ENCODE peak calls at places on chromosomes 6 and 20, in nine cellular contexts. T is body of pancreas, W is nephron progenitor cell, D is osteocyte, P is PC-3, L is IMR-90, A is RWPE1, R is uterus, I is cardiac muscle cell. M is an unnamed sample.

GRCh38 chr6:146028250-146028789 is 542 bp upstream of the GRM1 start:
- DNase-seq in T (peak; percentile 66), W (peak; percentile 93), D (peak; percentile 88), P (peak; percentile 41), L (peak; percentile 42), A (peak; percentile 71), R (peak; percentile 16), I (peak; percentile 87), M (peak; percentile 34)

GRCh38 chr6:89084954-89085353 is 4.4 kb downstream of the PNRC1 start:
- DNase-seq in T (no peak), W (no peak), D (no peak), P (peak; percentile 33), L (peak; percentile 24), A (no peak), R (no peak), I (no peak), M (no peak)

GRCh38 chr20:47295921-47296426 is 60.5 kb downstream of the ZMYND8 start:
- DNase-seq in T (no peak), W (no peak), D (no peak), P (peak; percentile 16), L (no peak), A (no peak), R (no peak), I (no peak), M (no peak)

GRCh38 chr20:41136695-41137411 is 490 bp upstream of the PLCG1 start:
- DNase-seq in T (peak; percentile 89), W (peak; percentile 89), D (peak; percentile 96), P (peak; percentile 85), L (peak; percentile 67), A (peak; percentile 99), R (peak; percentile 90), I (peak; percentile 90), M (peak; percentile 94)

GRCh38 chr6:108838101-108838717 is 10.0 kb upstream of the ARMC2 start:
- DNase-seq in T (peak; percentile 28), W (peak; percentile 46), D (no peak), P (peak; percentile 14), L (peak; percentile 6), A (no peak), R (no peak), I (peak; percentile 48), M (peak; percentile 25)

GRCh38 chr6:6665505-6665904 is 77.0 kb downstream of the LY86 start:
- DNase-seq in T (no peak), W (no peak), D (no peak), P (no peak), L (no peak), A (no peak), R (no peak), I (no peak), M (peak; percentile 40)

GRCh38 chr20:40291483-40291882 is 397.6 kb downstream of the MAFB start:
- DNase-seq in T (no peak), W (no peak), D (no peak), P (no peak), L (no peak), A (no peak), R (no peak), I (no peak), M (no peak)

GRCh38 chr6:31615748-31616147 is 714 bp downstream of the AIF1 start:
- DNase-seq in T (no peak), W (no peak), D (no peak), P (no peak), L (no peak), A (no peak), R (no peak), I (no peak), M (no peak)

GRCh38 chr20:59724457-59725366 is 120.4 kb downstream of the PHACTR3 start:
- DNase-seq in T (no peak), W (no peak), D (peak; percentile 65), P (no peak), L (no peak), A (no peak), R (no peak), I (no peak), M (no peak)

DNA sequence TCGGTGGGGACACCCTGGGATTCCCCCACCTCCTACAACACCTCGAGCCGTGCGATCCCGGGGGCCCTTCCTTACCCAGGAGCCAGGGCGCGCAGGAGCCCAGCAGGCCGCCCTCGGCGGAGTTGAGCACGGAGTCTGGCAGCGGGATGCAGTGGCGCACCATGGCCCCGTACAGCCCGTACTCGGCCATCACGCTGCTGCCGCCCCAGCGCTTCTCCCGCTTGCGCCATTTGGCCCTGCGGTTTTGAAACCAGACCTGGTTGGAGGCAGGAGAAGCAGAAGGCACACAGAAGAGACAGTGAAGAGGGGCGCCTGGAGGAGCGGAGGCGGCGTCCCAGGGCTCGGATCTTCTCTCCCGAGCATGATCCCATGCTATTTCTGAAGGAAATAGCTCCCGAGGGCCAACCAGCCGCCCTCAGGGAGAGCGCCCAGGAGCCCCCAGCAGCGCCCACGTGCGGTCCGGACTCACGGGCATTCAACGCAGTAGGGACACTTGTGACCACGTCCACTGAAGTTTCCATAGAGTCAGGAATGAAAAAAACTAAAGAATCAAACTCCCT is 4.3 kb downstream of the VSX1 start:
- DNase-seq in T (peak; percentile 11), W (peak; percentile 41), D (peak; percentile 78), P (no peak), L (peak; percentile 6), A (no peak), R (no peak), I (no peak), M (peak; percentile 57)
- TF ChIP-seq CTCF in T (no peak), W (no peak), D (no peak), P (no peak), L (no peak), A (no peak), R (no peak), I (no peak), M (no peak)

DNA sequence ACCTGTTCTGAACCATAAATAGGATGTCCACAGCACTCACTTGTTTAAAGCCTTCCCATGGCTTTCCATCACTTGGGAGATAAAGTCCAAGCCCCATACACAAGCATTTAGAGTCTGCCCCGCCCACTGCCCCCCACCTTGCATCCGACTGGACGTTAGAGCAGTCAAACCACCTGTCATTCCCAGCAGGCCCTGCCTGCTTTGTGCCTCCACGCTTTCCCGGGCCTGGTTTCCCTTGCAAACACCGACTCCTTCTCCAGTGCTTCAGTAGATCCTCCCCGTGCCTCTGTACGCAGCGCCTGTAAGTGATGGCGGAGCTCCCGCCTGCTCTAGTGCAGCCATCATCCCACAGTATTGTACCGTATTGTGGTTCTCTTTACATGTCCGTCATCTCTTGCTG is 38.3 kb upstream of the INSM1 start:
- DNase-seq in T (no peak), W (no peak), D (no peak), P (no peak), L (no peak), A (no peak), R (no peak), I (no peak), M (no peak)
- TF ChIP-seq CTCF in T (no peak), W (no peak), D (no peak), P (no peak), L (no peak), A (no peak), R (no peak), I (no peak), M (no peak)

GRCh38 chr6:13229205-13230085 is 98.9 kb downstream of the TBC1D7 start:
- DNase-seq in T (peak; percentile 21), W (no peak), D (no peak), P (peak; percentile 65), L (no peak), A (peak; percentile 35), R (no peak), I (no peak), M (no peak)
- TF ChIP-seq CTCF in T (no peak), W (no peak), D (no peak), P (peak; percentile 69), L (no peak), A (peak; percentile 24), R (no peak), I (peak; percentile 11), M (no peak)

GRCh38 chr6:37636112-37636511 is 61.6 kb downstream of the MDGA1 start:
- DNase-seq in T (no peak), W (no peak), D (no peak), P (no peak), L (no peak), A (no peak), R (no peak), I (no peak), M (no peak)
- TF ChIP-seq CTCF in T (no peak), W (no peak), D (no peak), P (no peak), L (no peak), A (no peak), R (no peak), I (no peak), M (no peak)

GRCh38 chr6:11912420-11912819 is 99.7 kb upstream of the HIVEP1 start:
- DNase-seq in T (no peak), W (no peak), D (no peak), P (peak; percentile 25), L (no peak), A (no peak), R (no peak), I (no peak), M (no peak)
- TF ChIP-seq CTCF in T (no peak), W (no peak), D (peak; percentile 21), P (peak; percentile 46), L (no peak), A (peak; percentile 8), R (no peak), I (peak; percentile 3), M (no peak)

GRCh38 chr20:16732506-16733152 is 2.8 kb downstream of the SNRPB2 start:
- DNase-seq in T (no peak), W (no peak), D (no peak), P (peak; percentile 12), L (no peak), A (no peak), R (no peak), I (no peak), M (no peak)

GRCh38 chr20:16729080-16729479 is 746 bp upstream of the SNRPB2 start:
- DNase-seq in T (no peak), W (no peak), D (no peak), P (no peak), L (no peak), A (no peak), R (no peak), I (no peak), M (no peak)

DNA sequence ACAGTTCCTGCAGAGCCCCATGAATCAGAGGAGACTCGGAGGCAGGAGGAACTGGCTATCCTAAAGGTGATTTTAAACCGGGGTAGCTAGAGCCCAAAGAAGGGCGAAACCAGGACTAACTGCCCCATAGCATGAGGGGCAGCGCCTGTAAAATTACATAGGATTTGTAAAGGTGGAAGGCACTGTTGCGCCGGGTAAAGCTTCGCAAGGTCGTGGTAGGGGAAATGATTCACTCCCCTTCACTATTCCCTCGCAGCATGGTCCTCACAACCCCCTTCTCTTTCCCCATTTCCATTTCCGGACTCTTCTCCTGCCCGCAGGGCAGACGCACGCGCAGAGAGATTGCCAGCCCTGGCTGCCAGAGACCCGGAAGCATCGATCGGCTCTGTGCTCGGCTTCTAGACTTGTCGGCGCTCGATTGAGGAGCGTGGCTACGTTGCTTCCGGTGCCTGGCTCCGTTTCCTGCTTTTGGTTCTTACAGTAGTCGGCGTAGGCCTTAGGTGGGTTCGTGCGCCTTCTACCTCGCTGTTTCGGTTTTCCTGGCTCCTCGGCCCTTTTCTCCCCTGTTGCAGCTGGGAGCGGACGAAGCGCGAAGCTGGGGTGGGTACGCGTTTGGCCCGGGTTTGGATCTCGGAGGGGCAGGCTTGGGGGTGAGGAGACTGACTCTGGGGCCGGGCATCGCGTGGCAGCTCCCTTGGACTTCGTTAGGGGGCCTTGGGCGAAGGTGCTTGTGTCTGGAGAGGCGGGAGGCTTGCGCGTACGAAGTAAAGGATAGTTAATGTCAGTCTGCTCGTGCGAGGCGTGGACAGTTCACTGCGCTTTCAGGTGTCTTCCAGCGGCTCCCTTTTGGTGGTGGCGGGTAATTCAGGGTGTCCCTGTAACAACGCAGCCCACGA is at the start of gene SNRPB2:
- DNase-seq in T (peak; percentile 94), W (peak; percentile 86), D (peak; percentile 96), P (peak; percentile 95), L (peak; percentile 95), A (peak; percentile 96), R (peak; percentile 92), I (peak; percentile 96), M (peak; percentile 93)
- TF ChIP-seq CTCF in T (no peak), W (no peak), D (peak; percentile 12), P (no peak), L (no peak), A (no peak), R (no peak), I (peak; percentile 9), M (no peak)